ENCODE peak calls at places on chromosomes 16 and 17, in nine cellular contexts. One of them, this sample, is unnamed.

GRCh38 chr17:81309140-81309858 is 14.2 kb upstream of the SLC38A10 start:
- DNase-seq in posterior vena cava: peak; percentile 97
- DNase-seq in stimulated activated CD4-positive, alpha-beta T cell treated with anti-CD3 and anti-CD28 coated beads, Interleukin-15, amount 100 ng/mL, for 48 hours: no peak
- DNase-seq in GM20000: peak; percentile 66
- DNase-seq in left ventricle myocardium inferior: peak; percentile 93
- DNase-seq in tibial artery: peak; percentile 93
- DNase-seq in COLO829: peak; percentile 96
- DNase-seq in HEK293T: peak; percentile 74
- DNase-seq in nucleus accumbens: no peak
- DNase-seq in this sample: peak; percentile 95

GRCh38 chr17:33750943-33751701 is 458.0 kb upstream of the ASIC2 start:
- DNase-seq in tibial artery: peak; percentile 70
- DNase-seq in left ventricle myocardium inferior: peak; percentile 49
- DNase-seq in nucleus accumbens: peak; percentile 53
- DNase-seq in HEK293T: peak; percentile 49
- DNase-seq in posterior vena cava: peak; percentile 89
- DNase-seq in GM20000: peak; percentile 60
- DNase-seq in COLO829: peak; percentile 37
- DNase-seq in stimulated activated CD4-positive, alpha-beta T cell treated with anti-CD3 and anti-CD28 coated beads, Interleukin-15, amount 100 ng/mL, for 48 hours: peak; percentile 54
- DNase-seq in this sample: peak; percentile 74

GRCh38 chr17:52606098-52606497 is 447.6 kb upstream of the CA10 start:
- DNase-seq in left ventricle myocardium inferior: no peak
- DNase-seq in stimulated activated CD4-positive, alpha-beta T cell treated with anti-CD3 and anti-CD28 coated beads, Interleukin-15, amount 100 ng/mL, for 48 hours: no peak
- DNase-seq in tibial artery: no peak
- DNase-seq in posterior vena cava: no peak
- DNase-seq in HEK293T: no peak
- DNase-seq in GM20000: no peak
- DNase-seq in COLO829: peak; percentile 16
- DNase-seq in nucleus accumbens: no peak
- DNase-seq in this sample: no peak

GRCh38 chr16:4613636-4614570 is 785 bp downstream of the UBALD1 start:
- DNase-seq in posterior vena cava: no peak
- DNase-seq in tibial artery: no peak
- DNase-seq in stimulated activated CD4-positive, alpha-beta T cell treated with anti-CD3 and anti-CD28 coated beads, Interleukin-15, amount 100 ng/mL, for 48 hours: no peak
- DNase-seq in COLO829: no peak
- DNase-seq in nucleus accumbens: no peak
- DNase-seq in HEK293T: peak; percentile 43
- DNase-seq in left ventricle myocardium inferior: peak; percentile 35
- DNase-seq in GM20000: peak; percentile 71
- DNase-seq in this sample: peak; percentile 86

GRCh38 chr17:65438173-65438572 is 123.3 kb downstream of the AXIN2 start:
- DNase-seq in COLO829: no peak
- DNase-seq in left ventricle myocardium inferior: no peak
- DNase-seq in HEK293T: no peak
- DNase-seq in posterior vena cava: no peak
- DNase-seq in stimulated activated CD4-positive, alpha-beta T cell treated with anti-CD3 and anti-CD28 coated beads, Interleukin-15, amount 100 ng/mL, for 48 hours: no peak
- DNase-seq in GM20000: no peak
- DNase-seq in tibial artery: no peak
- DNase-seq in nucleus accumbens: no peak
- DNase-seq in this sample: no peak

GRCh38 chr17:15740570-15741120 is 8.6 kb downstream of the TBC1D26 start:
- DNase-seq in left ventricle myocardium inferior: no peak
- DNase-seq in tibial artery: no peak
- DNase-seq in HEK293T: no peak
- DNase-seq in nucleus accumbens: no peak
- DNase-seq in GM20000: peak; percentile 4
- DNase-seq in COLO829: no peak
- DNase-seq in stimulated activated CD4-positive, alpha-beta T cell treated with anti-CD3 and anti-CD28 coated beads, Interleukin-15, amount 100 ng/mL, for 48 hours: no peak
- DNase-seq in posterior vena cava: no peak
- DNase-seq in this sample: peak; percentile 62

GRCh38 chr17:80750263-80750662 is 205.6 kb downstream of the RPTOR start:
- DNase-seq in COLO829: no peak
- DNase-seq in GM20000: no peak
- DNase-seq in left ventricle myocardium inferior: no peak
- DNase-seq in HEK293T: no peak
- DNase-seq in nucleus accumbens: no peak
- DNase-seq in posterior vena cava: peak; percentile 62
- DNase-seq in stimulated activated CD4-positive, alpha-beta T cell treated with anti-CD3 and anti-CD28 coated beads, Interleukin-15, amount 100 ng/mL, for 48 hours: no peak
- DNase-seq in tibial artery: no peak
- DNase-seq in this sample: no peak

GRCh38 chr16:79642652-79643051 is 42.1 kb upstream of the MAF start:
- DNase-seq in GM20000: no peak
- DNase-seq in COLO829: no peak
- DNase-seq in HEK293T: no peak
- DNase-seq in nucleus accumbens: no peak
- DNase-seq in left ventricle myocardium inferior: no peak
- DNase-seq in tibial artery: no peak
- DNase-seq in stimulated activated CD4-positive, alpha-beta T cell treated with anti-CD3 and anti-CD28 coated beads, Interleukin-15, amount 100 ng/mL, for 48 hours: no peak
- DNase-seq in posterior vena cava: no peak
- DNase-seq in this sample: no peak

GRCh38 chr17:35160354-35161201 is 13.0 kb downstream of the UNC45B start:
- DNase-seq in stimulated activated CD4-positive, alpha-beta T cell treated with anti-CD3 and anti-CD28 coated beads, Interleukin-15, amount 100 ng/mL, for 48 hours: no peak
- DNase-seq in left ventricle myocardium inferior: no peak
- DNase-seq in tibial artery: no peak
- DNase-seq in GM20000: no peak
- DNase-seq in posterior vena cava: peak; percentile 24
- DNase-seq in COLO829: no peak
- DNase-seq in HEK293T: no peak
- DNase-seq in nucleus accumbens: no peak
- DNase-seq in this sample: no peak

GRCh38 chr16:10362077-10362863 is 23.6 kb upstream of the ATF7IP2 start:
- DNase-seq in left ventricle myocardium inferior: no peak
- DNase-seq in tibial artery: no peak
- DNase-seq in GM20000: no peak
- DNase-seq in stimulated activated CD4-positive, alpha-beta T cell treated with anti-CD3 and anti-CD28 coated beads, Interleukin-15, amount 100 ng/mL, for 48 hours: no peak
- DNase-seq in COLO829: no peak
- DNase-seq in posterior vena cava: no peak
- DNase-seq in nucleus accumbens: no peak
- DNase-seq in HEK293T: no peak
- DNase-seq in this sample: no peak

GRCh38 chr17:4101127-4101798 is 41.6 kb downstream of the ZZEF1 start:
- DNase-seq in left ventricle myocardium inferior: no peak
- DNase-seq in nucleus accumbens: no peak
- DNase-seq in tibial artery: no peak
- DNase-seq in GM20000: peak; percentile 41
- DNase-seq in stimulated activated CD4-positive, alpha-beta T cell treated with anti-CD3 and anti-CD28 coated beads, Interleukin-15, amount 100 ng/mL, for 48 hours: no peak
- DNase-seq in posterior vena cava: no peak
- DNase-seq in COLO829: no peak
- DNase-seq in HEK293T: no peak
- DNase-seq in this sample: no peak

GRCh38 chr17:17837966-17838962 is 1.5 kb upstream of the SREBF1 start:
- DNase-seq in GM20000: no peak
- DNase-seq in stimulated activated CD4-positive, alpha-beta T cell treated with anti-CD3 and anti-CD28 coated beads, Interleukin-15, amount 100 ng/mL, for 48 hours: no peak
- DNase-seq in posterior vena cava: no peak
- DNase-seq in COLO829: no peak
- DNase-seq in nucleus accumbens: peak; percentile 46
- DNase-seq in left ventricle myocardium inferior: peak; percentile 74
- DNase-seq in tibial artery: peak; percentile 73
- DNase-seq in HEK293T: no peak
- DNase-seq in this sample: peak; percentile 82

GRCh38 chr16:10561425-10561824 is 19.0 kb downstream of the EMP2 start:
- DNase-seq in GM20000: no peak
- DNase-seq in nucleus accumbens: no peak
- DNase-seq in tibial artery: no peak
- DNase-seq in COLO829: no peak
- DNase-seq in left ventricle myocardium inferior: no peak
- DNase-seq in posterior vena cava: no peak
- DNase-seq in stimulated activated CD4-positive, alpha-beta T cell treated with anti-CD3 and anti-CD28 coated beads, Interleukin-15, amount 100 ng/mL, for 48 hours: no peak
- DNase-seq in HEK293T: no peak
- DNase-seq in this sample: no peak

GRCh38 chr17:48704521-48704920 is 17.8 kb downstream of the PRAC1 start:
- DNase-seq in HEK293T: no peak
- DNase-seq in GM20000: no peak
- DNase-seq in left ventricle myocardium inferior: no peak
- DNase-seq in posterior vena cava: no peak
- DNase-seq in tibial artery: no peak
- DNase-seq in COLO829: peak; percentile 95
- DNase-seq in stimulated activated CD4-positive, alpha-beta T cell treated with anti-CD3 and anti-CD28 coated beads, Interleukin-15, amount 100 ng/mL, for 48 hours: no peak
- DNase-seq in nucleus accumbens: no peak
- DNase-seq in this sample: no peak

GRCh38 chr17:50715471-50715870 is 3.9 kb upstream of the LUC7L3 start:
- DNase-seq in GM20000: no peak
- DNase-seq in tibial artery: no peak
- DNase-seq in posterior vena cava: no peak
- DNase-seq in left ventricle myocardium inferior: no peak
- DNase-seq in stimulated activated CD4-positive, alpha-beta T cell treated with anti-CD3 and anti-CD28 coated beads, Interleukin-15, amount 100 ng/mL, for 48 hours: no peak
- DNase-seq in nucleus accumbens: no peak
- DNase-seq in COLO829: no peak
- DNase-seq in HEK293T: no peak
- DNase-seq in this sample: no peak

GRCh38 chr16:1918890-1919679 is 870 bp upstream of the HS3ST6 start:
- DNase-seq in HEK293T: no peak
- DNase-seq in stimulated activated CD4-positive, alpha-beta T cell treated with anti-CD3 and anti-CD28 coated beads, Interleukin-15, amount 100 ng/mL, for 48 hours: no peak
- DNase-seq in GM20000: no peak
- DNase-seq in COLO829: no peak
- DNase-seq in tibial artery: no peak
- DNase-seq in posterior vena cava: no peak
- DNase-seq in left ventricle myocardium inferior: no peak
- DNase-seq in nucleus accumbens: no peak
- DNase-seq in this sample: no peak

This sample was measured in kidney.